ENCODE peak calls at places on chromosomes 7 and 10, in four cellular contexts. One of them, this sample, is unnamed.

GRCh38 chr7:157087646-157088045 is 51.1 kb upstream of the UBE3C start:
- DNase-seq in MCF 10A: no peak
- DNase-seq in Karpas-422: no peak
- DNase-seq in germinal center: no peak
- DNase-seq in this sample: no peak

GRCh38 chr10:21969326-21970287 is 33.9 kb downstream of the DNAJC1 start:
- DNase-seq in MCF 10A: peak; percentile 29
- DNase-seq in Karpas-422: peak; percentile 44
- DNase-seq in germinal center: no peak
- DNase-seq in this sample: no peak

GRCh38 chr7:16604054-16604453 is 41.5 kb downstream of the ANKMY2 start:
- DNase-seq in MCF 10A: peak; percentile 41
- DNase-seq in Karpas-422: peak; percentile 47
- DNase-seq in germinal center: no peak
- DNase-seq in this sample: no peak

GRCh38 chr7:150903627-150904026 is 51.3 kb downstream of the AOC1 start:
- DNase-seq in MCF 10A: peak; percentile 79
- DNase-seq in Karpas-422: no peak
- DNase-seq in germinal center: no peak
- DNase-seq in this sample: no peak

GRCh38 chr10:132422169-132422691 is 25.2 kb downstream of the PWWP2B start:
- DNase-seq in MCF 10A: no peak
- DNase-seq in Karpas-422: peak; percentile 79
- DNase-seq in germinal center: peak; percentile 14
- DNase-seq in this sample: no peak

GRCh38 chr10:29689001-29689400 is 54.2 kb upstream of the SVIL start:
- DNase-seq in MCF 10A: peak; percentile 75
- DNase-seq in Karpas-422: no peak
- DNase-seq in germinal center: no peak
- DNase-seq in this sample: no peak

GRCh38 chr10:118045842-118046490 is 775 bp downstream of the RAB11FIP2 start:
- DNase-seq in MCF 10A: peak; percentile 61
- DNase-seq in Karpas-422: peak; percentile 69
- DNase-seq in germinal center: peak; percentile 29
- DNase-seq in this sample: no peak

GRCh38 chr10:132497083-132497680 is 40.4 kb upstream of the INPP5A start:
- DNase-seq in MCF 10A: no peak
- DNase-seq in Karpas-422: peak; percentile 85
- DNase-seq in germinal center: no peak
- DNase-seq in this sample: no peak

GRCh38 chr10:75773139-75773801 is 341.8 kb downstream of the LRMDA start:
- DNase-seq in MCF 10A: peak; percentile 16
- DNase-seq in Karpas-422: no peak
- DNase-seq in germinal center: no peak
- DNase-seq in this sample: no peak

GRCh38 chr7:157640144-157640543 is 303.3 kb downstream of the DNAJB6 start:
- DNase-seq in MCF 10A: no peak
- DNase-seq in Karpas-422: no peak
- DNase-seq in germinal center: no peak
- DNase-seq in this sample: no peak

GRCh38 chr7:1460757-1461639 is 1.7 kb upstream of the MICALL2 start:
- DNase-seq in MCF 10A: no peak
- DNase-seq in Karpas-422: no peak
- DNase-seq in germinal center: no peak
- DNase-seq in this sample: no peak

GRCh38 chr7:29177963-29178612 is 16.5 kb upstream of the CHN2 start:
- DNase-seq in MCF 10A: no peak
- DNase-seq in Karpas-422: no peak
- DNase-seq in germinal center: no peak
- DNase-seq in this sample: no peak

GRCh38 chr7:93910076-93910994 is 4.0 kb downstream of the GNGT1 start:
- DNase-seq in MCF 10A: peak; percentile 88
- DNase-seq in Karpas-422: no peak
- DNase-seq in germinal center: no peak
- DNase-seq in this sample: no peak

GRCh38 chr10:28179490-28180099 is 123.3 kb downstream of the MPP7 start:
- DNase-seq in MCF 10A: peak; percentile 72
- DNase-seq in Karpas-422: peak; percentile 79
- DNase-seq in germinal center: peak; percentile 9
- DNase-seq in this sample: no peak

GRCh38 chr7:43454936-43455518 is 127.9 kb upstream of the STK17A start:
- DNase-seq in MCF 10A: peak; percentile 71
- DNase-seq in Karpas-422: peak; percentile 60
- DNase-seq in germinal center: peak; percentile 44
- DNase-seq in this sample: no peak

GRCh38 chr7:4634166-4634565 is 47.9 kb upstream of the FOXK1 start:
- DNase-seq in MCF 10A: peak; percentile 53
- DNase-seq in Karpas-422: no peak
- DNase-seq in germinal center: no peak
- DNase-seq in this sample: no peak

This sample was measured in vagina.